ENCODE peak calls at places on chromosomes 11 and 22, in seven cellular contexts. L, G, B, I, D, J and Y are unnamed samples.

GRCh38 chr11:134026655-134027343 is 42.1 kb upstream of the JAM3 start:
- DNase-seq in L (no peak), G (peak), B (no peak), I (no peak), D (peak), J (no peak), Y (no peak)

GRCh38 chr11:47376543-47377371 is 1.6 kb downstream of the SPI1 start:
- DNase-seq in L (no peak), G (peak), B (peak), I (peak), D (peak), J (peak), Y (no peak)

GRCh38 chr11:105588001-105588400 is 21.9 kb upstream of the GRIA4 start:
- DNase-seq in L (no peak), G (no peak), B (no peak), I (no peak), D (no peak), J (peak), Y (no peak)

GRCh38 chr22:47177334-47177815 is 414.9 kb downstream of the TBC1D22A start:
- DNase-seq in L (peak), G (no peak), B (no peak), I (no peak), D (peak), J (no peak), Y (no peak)

GRCh38 chr22:24181996-24182560 is 791 bp downstream of the SUSD2 start:
- DNase-seq in L (no peak), G (no peak), B (no peak), I (no peak), D (no peak), J (no peak), Y (no peak)

GRCh38 chr22:33515733-33516297 is 404.5 kb downstream of the LARGE1 start:
- DNase-seq in L (no peak), G (no peak), B (no peak), I (no peak), D (peak), J (no peak), Y (no peak)

GRCh38 chr11:57290288-57290687 is 34.5 kb downstream of the TNKS1BP1 start:
- DNase-seq in L (no peak), G (no peak), B (no peak), I (no peak), D (no peak), J (peak), Y (no peak)

GRCh38 chr22:26182723-26183122 is 13.5 kb downstream of the SEZ6L start:
- DNase-seq in L (no peak), G (no peak), B (no peak), I (no peak), D (no peak), J (no peak), Y (no peak)

GRCh38 chr11:61978703-61979661 is 11.5 kb upstream of the FTH1 start:
- DNase-seq in L (no peak), G (no peak), B (peak), I (no peak), D (no peak), J (peak), Y (no peak)

GRCh38 chr22:22103078-22103593 is 120.5 kb upstream of the TOP3B start:
- DNase-seq in L (no peak), G (peak), B (no peak), I (no peak), D (no peak), J (no peak), Y (no peak)

GRCh38 chr11:13040969-13041561 is 31.9 kb downstream of the RASSF10 start:
- DNase-seq in L (no peak), G (no peak), B (no peak), I (no peak), D (no peak), J (no peak), Y (no peak)

GRCh38 chr11:131694526-131695424 is 324.4 kb downstream of the NTM start:
- DNase-seq in L (peak), G (peak), B (peak), I (peak), D (peak), J (peak), Y (peak)

GRCh38 chr11:129302386-129303101 is 73.1 kb upstream of the BARX2 start:
- DNase-seq in L (no peak), G (no peak), B (no peak), I (no peak), D (peak), J (no peak), Y (no peak)

GRCh38 chr22:31295831-31296230 is 3.5 kb upstream of the PIK3IP1 start:
- DNase-seq in L (no peak), G (no peak), B (no peak), I (no peak), D (no peak), J (peak), Y (no peak)

GRCh38 chr22:31291716-31292644 is at the start of gene PIK3IP1:
- DNase-seq in L (peak), G (peak), B (peak), I (peak), D (peak), J (peak), Y (peak)

GRCh38 chr22:31300896-31301295 is 8.6 kb upstream of the PIK3IP1 start:
- DNase-seq in L (no peak), G (no peak), B (no peak), I (no peak), D (no peak), J (no peak), Y (no peak)

GRCh38 chr22:31295413-31295812 is 3.1 kb upstream of the PIK3IP1 start:
- DNase-seq in L (no peak), G (no peak), B (no peak), I (no peak), D (no peak), J (no peak), Y (no peak)

GRCh38 chr22:31296258-31296657 is 4.0 kb upstream of the PIK3IP1 start:
- DNase-seq in L (no peak), G (no peak), B (no peak), I (no peak), D (no peak), J (peak), Y (no peak)
- H3K27ac ChIP-seq in L (peak), G (no peak), B (peak), I (no peak), D (peak), J (no peak), Y (no peak)

GRCh38 chr22:35649026-35649553 is 844 bp downstream of the APOL6 start:
- DNase-seq in L (no peak), G (no peak), B (no peak), I (no peak), D (no peak), J (no peak), Y (no peak)

GRCh38 chr22:35645646-35646045 is 2.6 kb upstream of the APOL6 start:
- DNase-seq in L (no peak), G (no peak), B (no peak), I (no peak), D (no peak), J (no peak), Y (no peak)

GRCh38 chr22:35649636-35650250 is 1.5 kb downstream of the APOL6 start:
- DNase-seq in L (no peak), G (no peak), B (no peak), I (peak), D (no peak), J (no peak), Y (no peak)

GRCh38 chr22:35651085-35651484 is 2.8 kb downstream of the APOL6 start:
- DNase-seq in L (no peak), G (no peak), B (no peak), I (no peak), D (no peak), J (no peak), Y (no peak)

GRCh38 chr22:35648066-35649025 is at the start of gene APOL6:
- DNase-seq in L (no peak), G (no peak), B (no peak), I (peak), D (no peak), J (peak), Y (no peak)
- H3K4me3 ChIP-seq in L (peak), G (no peak), B (peak), I (peak), D (peak), J (no peak), Y (no peak)

GRCh38 chr11:123151366-123151765 is 43.7 kb downstream of the CLMP start:
- DNase-seq in L (no peak), G (no peak), B (no peak), I (no peak), D (no peak), J (no peak), Y (no peak)
- H3K27ac ChIP-seq in L (no peak), G (no peak), B (no peak), I (no peak), D (no peak), J (no peak), Y (no peak)

GRCh38 chr11:3165152-3165705 is at the start of gene OSBPL5:
- DNase-seq in L (peak), G (peak), B (peak), I (peak), D (peak), J (peak), Y (no peak)
- H3K4me3 ChIP-seq in L (peak), G (peak), B (peak), I (peak), D (peak), J (peak), Y (peak)

GRCh38 chr11:43925063-43925931 is 17.1 kb upstream of the C11orf96 start:
- DNase-seq in L (no peak), G (no peak), B (no peak), I (no peak), D (no peak), J (no peak), Y (no peak)

GRCh38 chr11:43927070-43927469 is 15.4 kb upstream of the C11orf96 start:
- DNase-seq in L (no peak), G (no peak), B (no peak), I (no peak), D (no peak), J (no peak), Y (no peak)

GRCh38 chr11:43927925-43928707 is 14.3 kb upstream of the C11orf96 start:
- DNase-seq in L (no peak), G (no peak), B (no peak), I (no peak), D (no peak), J (no peak), Y (no peak)

GRCh38 chr11:43924112-43924855 is 18.2 kb upstream of the C11orf96 start:
- DNase-seq in L (no peak), G (no peak), B (no peak), I (no peak), D (no peak), J (no peak), Y (no peak)

GRCh38 chr11:43925932-43926505 is 16.4 kb upstream of the C11orf96 start:
- DNase-seq in L (no peak), G (no peak), B (no peak), I (no peak), D (no peak), J (no peak), Y (no peak)
- H3K27ac ChIP-seq in L (peak), G (no peak), B (peak), I (no peak), D (peak), J (no peak), Y (no peak)

GRCh38 chr11:121930004-121930965 is 185.7 kb downstream of the BLID start:
- DNase-seq in L (no peak), G (peak), B (peak), I (no peak), D (no peak), J (peak), Y (no peak)
- H3K4me3 ChIP-seq in L (peak), G (no peak), B (peak), I (no peak), D (no peak), J (peak), Y (no peak)